ENCODE peak calls at places on chromosomes 13 and 19, in ten cellular contexts. One of them, this sample, is unnamed.

GRCh38 chr13:23810842-23811241 is 78.4 kb downstream of the MIPEP start:
- DNase-seq in prostate gland: no peak
- DNase-seq in GM23248: no peak
- DNase-seq in body of pancreas: no peak
- DNase-seq in neural progenitor cell: no peak
- DNase-seq in psoas muscle: no peak
- DNase-seq in endodermal cell: no peak
- DNase-seq in mucosa of descending colon: no peak
- DNase-seq in AG04450: no peak
- DNase-seq in GM12878: no peak
- DNase-seq in this sample: no peak

GRCh38 chr13:30659980-30660379 is 42.3 kb downstream of the USPL1 start:
- DNase-seq in prostate gland: no peak
- DNase-seq in GM23248: no peak
- DNase-seq in body of pancreas: no peak
- DNase-seq in neural progenitor cell: no peak
- DNase-seq in psoas muscle: no peak
- DNase-seq in endodermal cell: peak
- DNase-seq in mucosa of descending colon: no peak
- DNase-seq in AG04450: no peak
- DNase-seq in GM12878: no peak
- DNase-seq in this sample: no peak

GRCh38 chr13:95254341-95254740 is 46.9 kb downstream of the ABCC4 start:
- DNase-seq in prostate gland: no peak
- DNase-seq in GM23248: peak
- DNase-seq in body of pancreas: no peak
- DNase-seq in neural progenitor cell: no peak
- DNase-seq in psoas muscle: no peak
- DNase-seq in endodermal cell: no peak
- DNase-seq in mucosa of descending colon: no peak
- DNase-seq in AG04450: no peak
- DNase-seq in GM12878: no peak
- DNase-seq in this sample: no peak

GRCh38 chr13:22086593-22086992 is 415.7 kb downstream of the FGF9 start:
- DNase-seq in prostate gland: no peak
- DNase-seq in GM23248: no peak
- DNase-seq in body of pancreas: no peak
- DNase-seq in neural progenitor cell: no peak
- DNase-seq in psoas muscle: no peak
- DNase-seq in endodermal cell: no peak
- DNase-seq in mucosa of descending colon: no peak
- DNase-seq in AG04450: no peak
- DNase-seq in GM12878: no peak
- DNase-seq in this sample: no peak

GRCh38 chr13:42063105-42063504 is 14.7 kb downstream of the DGKH start:
- DNase-seq in prostate gland: no peak
- DNase-seq in GM23248: no peak
- DNase-seq in body of pancreas: no peak
- DNase-seq in neural progenitor cell: no peak
- DNase-seq in psoas muscle: no peak
- DNase-seq in endodermal cell: peak
- DNase-seq in mucosa of descending colon: no peak
- DNase-seq in AG04450: no peak
- DNase-seq in GM12878: no peak
- DNase-seq in this sample: no peak

GRCh38 chr19:52542984-52543664 is 15.7 kb downstream of the ZNF808 start:
- DNase-seq in prostate gland: no peak
- DNase-seq in GM23248: no peak
- DNase-seq in body of pancreas: no peak
- DNase-seq in neural progenitor cell: no peak
- DNase-seq in psoas muscle: no peak
- DNase-seq in endodermal cell: no peak
- DNase-seq in mucosa of descending colon: no peak
- DNase-seq in AG04450: no peak
- DNase-seq in GM12878: peak
- DNase-seq in this sample: no peak

GRCh38 chr19:33310606-33311325 is 8.4 kb upstream of the CEBPA start:
- DNase-seq in prostate gland: peak
- DNase-seq in GM23248: no peak
- DNase-seq in body of pancreas: peak
- DNase-seq in neural progenitor cell: no peak
- DNase-seq in psoas muscle: no peak
- DNase-seq in endodermal cell: no peak
- DNase-seq in mucosa of descending colon: peak
- DNase-seq in AG04450: no peak
- DNase-seq in GM12878: no peak
- DNase-seq in this sample: peak

GRCh38 chr13:24459234-24459633 is 53.3 kb downstream of the PARP4 start:
- DNase-seq in prostate gland: no peak
- DNase-seq in GM23248: peak
- DNase-seq in body of pancreas: no peak
- DNase-seq in neural progenitor cell: no peak
- DNase-seq in psoas muscle: no peak
- DNase-seq in endodermal cell: no peak
- DNase-seq in mucosa of descending colon: no peak
- DNase-seq in AG04450: peak
- DNase-seq in GM12878: peak
- DNase-seq in this sample: no peak

DNA sequence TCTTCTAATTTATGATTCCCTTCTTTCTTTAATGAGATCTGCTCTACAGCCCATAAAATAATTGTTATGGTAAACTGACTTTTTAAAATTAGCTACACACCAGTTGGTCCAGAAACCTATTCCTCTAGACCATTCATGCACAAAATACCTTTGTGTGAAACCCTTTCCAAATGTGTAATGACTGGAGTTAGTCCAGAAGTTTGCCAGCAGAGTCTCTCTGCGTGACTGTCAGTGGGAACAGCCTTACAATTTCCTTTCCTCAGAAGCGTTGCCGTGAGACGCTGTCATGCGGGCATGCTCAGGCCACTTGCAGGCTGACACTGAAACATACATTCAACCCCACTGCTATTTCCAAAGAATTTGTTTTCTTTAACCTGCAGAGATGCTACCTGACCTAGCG is 965.2 kb downstream of the PCDH9 start:
- DNase-seq in prostate gland: no peak
- DNase-seq in GM23248: no peak
- DNase-seq in body of pancreas: no peak
- DNase-seq in neural progenitor cell: peak
- DNase-seq in psoas muscle: no peak
- DNase-seq in endodermal cell: no peak
- DNase-seq in mucosa of descending colon: no peak
- DNase-seq in AG04450: no peak
- DNase-seq in GM12878: no peak
- DNase-seq in this sample: no peak
- H3K4me3 ChIP-seq in prostate gland: no peak
- H3K4me3 ChIP-seq in GM23248: no peak
- H3K4me3 ChIP-seq in body of pancreas: no peak
- H3K4me3 ChIP-seq in neural progenitor cell: no peak
- H3K4me3 ChIP-seq in psoas muscle: no peak
- H3K4me3 ChIP-seq in endodermal cell: no peak
- H3K4me3 ChIP-seq in mucosa of descending colon: no peak
- H3K4me3 ChIP-seq in AG04450: no peak
- H3K4me3 ChIP-seq in GM12878: no peak
- H3K4me3 ChIP-seq in this sample: no peak

DNA sequence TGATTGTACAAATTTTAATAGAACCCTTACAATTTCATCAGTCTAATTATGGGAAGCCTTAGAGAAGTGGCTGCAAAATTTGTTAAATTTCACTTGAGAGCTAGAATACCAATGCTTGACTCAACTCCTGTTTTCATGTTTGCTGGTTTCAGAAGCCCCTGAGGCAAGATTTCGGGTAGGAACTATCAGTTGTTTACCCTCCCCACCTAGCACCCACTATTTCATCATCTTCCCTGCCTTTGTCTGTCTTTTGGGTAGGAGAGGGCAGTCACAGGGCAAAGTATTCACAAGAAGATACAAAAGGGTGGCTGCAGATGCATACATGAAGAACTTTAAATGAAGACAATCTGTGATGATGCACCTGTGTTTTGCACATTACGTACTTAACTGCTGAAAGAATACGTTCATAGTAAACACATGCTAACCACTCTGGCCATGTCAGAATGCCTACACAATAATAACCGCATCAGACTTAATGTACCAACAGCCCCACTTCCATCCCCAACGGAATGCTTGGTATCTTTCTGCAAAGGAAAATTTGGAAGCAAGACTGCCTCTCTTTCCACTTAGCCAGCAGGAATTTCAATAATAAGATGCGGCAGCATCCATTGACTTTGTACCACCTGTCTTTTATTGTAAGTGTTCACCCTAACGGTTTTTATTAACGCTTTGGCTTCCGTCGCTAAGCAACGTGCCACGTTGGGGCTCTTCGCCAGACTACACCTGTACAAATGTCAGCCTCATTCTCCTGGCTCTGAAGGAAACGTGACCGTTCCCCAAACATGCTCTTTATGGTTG is 30.4 kb downstream of the TPT1 start:
- DNase-seq in prostate gland: no peak
- DNase-seq in GM23248: no peak
- DNase-seq in body of pancreas: no peak
- DNase-seq in neural progenitor cell: no peak
- DNase-seq in psoas muscle: no peak
- DNase-seq in endodermal cell: no peak
- DNase-seq in mucosa of descending colon: no peak
- DNase-seq in AG04450: no peak
- DNase-seq in GM12878: no peak
- DNase-seq in this sample: no peak
- H3K4me3 ChIP-seq in prostate gland: no peak
- H3K4me3 ChIP-seq in GM23248: peak
- H3K4me3 ChIP-seq in body of pancreas: no peak
- H3K4me3 ChIP-seq in neural progenitor cell: peak
- H3K4me3 ChIP-seq in psoas muscle: peak
- H3K4me3 ChIP-seq in endodermal cell: no peak
- H3K4me3 ChIP-seq in mucosa of descending colon: no peak
- H3K4me3 ChIP-seq in AG04450: no peak
- H3K4me3 ChIP-seq in GM12878: peak
- H3K4me3 ChIP-seq in this sample: no peak

DNA sequence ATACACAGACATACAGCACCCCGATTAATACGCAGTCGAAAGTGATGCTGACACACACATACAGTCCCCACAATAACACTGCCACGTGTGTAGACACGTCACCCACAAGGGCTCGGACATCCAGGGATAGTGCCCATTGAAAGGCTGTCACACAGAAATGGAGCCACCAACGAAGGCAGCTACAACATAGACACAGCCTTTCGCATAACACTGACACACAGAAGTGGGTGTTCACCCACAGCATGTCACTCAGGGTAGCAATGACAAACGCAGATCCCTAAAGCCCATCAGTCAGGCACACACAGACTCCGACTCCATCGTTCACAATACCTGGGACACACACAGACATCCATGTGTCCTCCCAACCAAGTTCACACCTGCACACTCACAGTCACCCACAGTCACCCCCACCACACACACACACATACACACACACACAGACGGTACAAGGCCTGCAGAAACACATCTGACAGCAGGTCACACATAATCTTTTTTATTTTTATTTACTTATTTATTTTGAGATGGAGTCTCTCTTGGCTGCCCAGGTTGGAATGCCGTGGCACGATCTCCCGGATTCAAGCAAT is 10.4 kb upstream of the NANOS3 start:
- DNase-seq in prostate gland: no peak
- DNase-seq in GM23248: no peak
- DNase-seq in body of pancreas: no peak
- DNase-seq in neural progenitor cell: no peak
- DNase-seq in psoas muscle: no peak
- DNase-seq in endodermal cell: no peak
- DNase-seq in mucosa of descending colon: no peak
- DNase-seq in AG04450: no peak
- DNase-seq in GM12878: no peak
- DNase-seq in this sample: no peak
- H3K4me3 ChIP-seq in prostate gland: peak
- H3K4me3 ChIP-seq in GM23248: peak
- H3K4me3 ChIP-seq in body of pancreas: no peak
- H3K4me3 ChIP-seq in neural progenitor cell: no peak
- H3K4me3 ChIP-seq in psoas muscle: peak
- H3K4me3 ChIP-seq in endodermal cell: peak
- H3K4me3 ChIP-seq in mucosa of descending colon: no peak
- H3K4me3 ChIP-seq in AG04450: peak
- H3K4me3 ChIP-seq in GM12878: no peak
- H3K4me3 ChIP-seq in this sample: no peak

GRCh38 chr19:12885749-12886706 is 973 bp downstream of the KLF1 start:
- DNase-seq in prostate gland: no peak
- DNase-seq in GM23248: no peak
- DNase-seq in body of pancreas: no peak
- DNase-seq in neural progenitor cell: peak
- DNase-seq in psoas muscle: no peak
- DNase-seq in endodermal cell: peak
- DNase-seq in mucosa of descending colon: peak
- DNase-seq in AG04450: no peak
- DNase-seq in GM12878: no peak
- DNase-seq in this sample: no peak

GRCh38 chr19:12884202-12884601 is 2.8 kb downstream of the KLF1 start:
- DNase-seq in prostate gland: no peak
- DNase-seq in GM23248: no peak
- DNase-seq in body of pancreas: no peak
- DNase-seq in neural progenitor cell: no peak
- DNase-seq in psoas muscle: no peak
- DNase-seq in endodermal cell: no peak
- DNase-seq in mucosa of descending colon: no peak
- DNase-seq in AG04450: no peak
- DNase-seq in GM12878: no peak
- DNase-seq in this sample: no peak

GRCh38 chr19:12884627-12884925 is 2.4 kb downstream of the KLF1 start:
- DNase-seq in prostate gland: no peak
- DNase-seq in GM23248: no peak
- DNase-seq in body of pancreas: no peak
- DNase-seq in neural progenitor cell: no peak
- DNase-seq in psoas muscle: no peak
- DNase-seq in endodermal cell: no peak
- DNase-seq in mucosa of descending colon: no peak
- DNase-seq in AG04450: no peak
- DNase-seq in GM12878: no peak
- DNase-seq in this sample: no peak

GRCh38 chr19:12884926-12885748 is 1.9 kb downstream of the KLF1 start:
- DNase-seq in prostate gland: peak
- DNase-seq in GM23248: peak
- DNase-seq in body of pancreas: peak
- DNase-seq in neural progenitor cell: peak
- DNase-seq in psoas muscle: peak
- DNase-seq in endodermal cell: peak
- DNase-seq in mucosa of descending colon: peak
- DNase-seq in AG04450: no peak
- DNase-seq in GM12878: peak
- DNase-seq in this sample: peak

DNA sequence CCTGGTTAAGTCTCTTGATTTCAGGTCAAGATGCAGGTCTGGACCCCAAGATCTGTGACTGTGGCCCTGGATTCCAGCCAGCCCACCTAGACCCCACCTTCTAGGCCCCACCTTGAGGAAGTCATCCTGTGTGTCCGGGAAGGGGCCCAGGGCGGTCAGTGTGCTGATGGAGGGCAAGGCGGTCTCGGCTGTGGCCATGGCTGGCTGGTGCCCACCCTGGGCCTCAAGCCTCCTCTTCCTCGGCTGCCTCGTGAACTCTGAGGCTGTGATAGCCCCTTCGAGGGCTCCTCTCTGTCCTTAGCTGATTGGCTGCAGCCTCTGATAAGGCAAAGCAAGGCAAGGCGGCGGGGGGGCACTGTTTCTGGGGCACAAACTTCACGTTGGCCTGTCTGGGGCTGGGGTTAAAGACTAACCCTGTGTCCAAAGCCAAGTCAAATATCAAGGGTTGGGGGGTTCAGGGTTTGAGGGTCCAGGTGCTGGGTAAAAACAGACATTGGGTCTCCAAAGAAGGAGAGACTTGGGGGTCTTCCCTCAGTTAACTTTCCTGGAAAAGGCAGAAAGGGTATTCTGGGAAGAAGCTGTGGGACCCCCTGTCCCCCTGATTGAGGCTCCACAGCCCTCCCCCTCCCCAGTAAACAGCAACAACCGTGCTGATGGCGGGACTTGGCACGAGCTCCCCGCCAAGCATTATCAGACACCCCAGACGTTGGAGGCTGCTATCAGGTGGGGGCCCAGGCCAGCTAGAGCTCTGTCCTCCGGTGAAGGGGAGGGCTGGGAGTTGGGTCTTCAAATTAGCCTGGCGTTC is at the start of gene KLF1:
- DNase-seq in prostate gland: no peak
- DNase-seq in GM23248: no peak
- DNase-seq in body of pancreas: no peak
- DNase-seq in neural progenitor cell: no peak
- DNase-seq in psoas muscle: no peak
- DNase-seq in endodermal cell: no peak
- DNase-seq in mucosa of descending colon: peak
- DNase-seq in AG04450: no peak
- DNase-seq in GM12878: no peak
- DNase-seq in this sample: no peak
- H3K4me3 ChIP-seq in prostate gland: peak
- H3K4me3 ChIP-seq in GM23248: no peak
- H3K4me3 ChIP-seq in body of pancreas: no peak
- H3K4me3 ChIP-seq in neural progenitor cell: peak
- H3K4me3 ChIP-seq in psoas muscle: peak
- H3K4me3 ChIP-seq in endodermal cell: peak
- H3K4me3 ChIP-seq in mucosa of descending colon: no peak
- H3K4me3 ChIP-seq in AG04450: no peak
- H3K4me3 ChIP-seq in GM12878: no peak
- H3K4me3 ChIP-seq in this sample: peak

This sample was measured in LNCaP clone FGC.